ENCODE peak calls at places on chromosomes 1 and 21, in four cellular contexts. E is HCT116, M is lower lobe of right lung, V is A549. U is an unnamed sample.
A peak's percentile ranks its signal among the peaks of the same experiment; 100 is the strongest.

GRCh38 chr21:34761758-34762330 is 93.0 kb downstream of the CLIC6 start:
- DNase-seq in E (no peak), M (no peak), V (no peak), U (no peak)

GRCh38 chr21:41711416-41712023 is 55.3 kb downstream of the RIPK4 start:
- DNase-seq in E (no peak), M (no peak), V (no peak), U (no peak)

GRCh38 chr1:205407970-205408369 is 13.9 kb downstream of the LEMD1 start:
- DNase-seq in E (no peak), M (no peak), V (no peak), U (no peak)

GRCh38 chr21:42337830-42338729 is 12.7 kb downstream of the TFF2 start:
- DNase-seq in E (no peak), M (peak; percentile 86), V (peak; percentile 65), U (peak; percentile 63)

GRCh38 chr1:119254067-119254720 is 113.7 kb upstream of the WARS2 start:
- DNase-seq in E (no peak), M (no peak), V (no peak), U (no peak)

GRCh38 chr1:11645670-11646265 is 8.5 kb downstream of the FBXO2 start:
- DNase-seq in E (peak; percentile 62), M (peak; percentile 85), V (peak; percentile 74), U (peak; percentile 88)

GRCh38 chr1:62444701-62445100 is 7.9 kb downstream of the USP1 start:
- DNase-seq in E (no peak), M (no peak), V (no peak), U (no peak)

GRCh38 chr21:31732891-31733520 is 1.1 kb upstream of the SCAF4 start:
- DNase-seq in E (no peak), M (no peak), V (peak; percentile 9), U (peak; percentile 9)

GRCh38 chr1:58898739-58899580 is 115.1 kb upstream of the JUN start:
- DNase-seq in E (no peak), M (peak; percentile 67), V (no peak), U (peak; percentile 40)

GRCh38 chr1:54885863-54886723 is 902 bp downstream of the DHCR24 start:
- DNase-seq in E (peak; percentile 61), M (peak; percentile 67), V (no peak), U (no peak)

GRCh38 chr1:118148034-118148433 is 37.0 kb downstream of the SPAG17 start:
- DNase-seq in E (no peak), M (no peak), V (no peak), U (no peak)

GRCh38 chr1:100699744-100700143 is 19.8 kb upstream of the VCAM1 start:
- DNase-seq in E (no peak), M (no peak), V (no peak), U (no peak)

GRCh38 chr1:179058343-179059184 is 23.3 kb upstream of the TOR3A start:
- DNase-seq in E (no peak), M (no peak), V (no peak), U (no peak)

GRCh38 chr1:86504130-86504479 is 35.4 kb downstream of the CLCA1 start:
- DNase-seq in E (no peak), M (peak; percentile 49), V (no peak), U (no peak)

GRCh38 chr1:25568090-25568833 is 24.9 kb downstream of the LDLRAP1 start:
- DNase-seq in E (peak; percentile 93), M (no peak), V (no peak), U (no peak)

GRCh38 chr1:220950576-220950975 is 71.3 kb downstream of the HLX start:
- DNase-seq in E (no peak), M (no peak), V (no peak), U (no peak)

GRCh38 chr1:239446611-239447010 is 60.2 kb downstream of the CHRM3 start:
- DNase-seq in E (no peak), M (no peak), V (no peak), U (no peak)

GRCh38 chr21:15422761-15423160 is 307.0 kb upstream of the USP25 start:
- DNase-seq in E (no peak), M (no peak), V (no peak), U (no peak)

GRCh38 chr1:172399369-172400072 is 21.0 kb upstream of the C1orf105 start:
- DNase-seq in E (peak; percentile 58), M (no peak), V (peak; percentile 90), U (no peak)

DNA sequence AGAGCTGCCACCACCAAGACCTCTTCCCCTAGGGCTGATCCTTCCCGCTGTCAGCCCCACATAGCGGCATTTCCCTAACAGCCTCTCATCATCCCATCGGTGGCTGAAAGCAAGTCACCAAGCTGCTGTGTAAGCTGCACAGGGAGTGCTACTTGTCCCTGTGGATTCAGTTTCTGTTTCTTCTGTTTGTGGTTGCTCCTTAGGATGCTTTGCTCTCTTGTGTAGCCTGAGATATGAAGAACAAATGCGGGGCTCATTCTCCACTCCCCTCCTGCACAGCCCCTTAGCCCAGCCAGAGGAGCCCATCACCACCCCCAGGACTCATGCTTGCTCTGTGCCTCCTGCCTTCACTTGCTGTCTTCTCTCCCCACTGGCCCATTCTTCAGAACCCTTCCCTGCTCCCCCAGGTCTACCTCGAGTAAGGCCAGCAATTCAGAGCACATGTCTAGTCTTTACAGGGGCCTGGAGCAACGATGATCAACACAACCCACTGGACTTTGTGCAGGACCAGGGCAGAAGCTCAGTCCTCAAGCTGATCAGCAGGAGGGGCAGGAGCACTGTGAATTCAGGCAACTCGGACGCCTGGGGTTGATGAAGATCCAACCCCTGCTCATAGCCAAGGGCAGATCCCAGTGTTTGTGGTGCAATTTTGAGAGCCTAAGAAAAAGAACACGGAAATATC is 82.6 kb upstream of the GALNT2 start:
- DNase-seq in E (no peak), M (no peak), V (no peak), U (no peak)
- TF ChIP-seq CTCF in E (no peak), M (no peak), V (no peak), U (no peak)

DNA sequence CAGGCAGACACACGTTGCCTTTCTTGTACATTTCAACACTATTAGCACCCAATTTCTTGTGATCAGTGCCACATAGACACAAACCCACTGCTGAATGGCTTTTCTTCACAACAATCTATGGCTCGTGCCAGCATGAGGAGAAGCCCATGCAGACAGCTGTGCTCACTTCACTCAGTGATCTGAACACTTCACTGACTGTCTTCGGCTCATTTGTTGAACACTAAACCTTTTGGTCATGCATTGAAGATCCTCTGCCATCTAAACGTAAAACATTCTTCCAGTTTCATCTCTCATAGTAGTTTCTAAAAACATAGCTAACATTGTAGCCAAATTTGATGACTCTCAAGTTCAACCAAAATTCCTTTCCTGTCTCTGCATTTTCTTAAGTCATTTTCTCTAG is 331.0 kb upstream of the ZP4 start:
- DNase-seq in E (no peak), M (no peak), V (no peak), U (no peak)
- H3K9me3 ChIP-seq in E (peaks cover 20% of the 10 kb centered on the region), M (no peaks in the 10 kb centered on the region), V (no peaks in the 10 kb centered on the region), U (no peaks in the 10 kb centered on the region)

GRCh38 chr21:29288239-29288638 is 10.5 kb upstream of the BACH1 start:
- DNase-seq in E (no peak), M (no peak), V (no peak), U (no peak)
- TF ChIP-seq CTCF in E (no peak), M (no peak), V (no peak), U (no peak)

GRCh38 chr1:6010554-6010953 is 18.3 kb upstream of the NPHP4 start:
- DNase-seq in E (no peak), M (peak; percentile 30), V (no peak), U (no peak)
- H3K9me3 ChIP-seq in E (no peaks in the 10 kb centered on the region), M (no peaks in the 10 kb centered on the region), V (no peaks in the 10 kb centered on the region), U (no peaks in the 10 kb centered on the region)

GRCh38 chr1:20168547-20169491 is 17.1 kb upstream of the UBXN10 start:
- DNase-seq in E (no peak), M (no peak), V (no peak), U (no peak)

GRCh38 chr1:20164694-20165202 is 21.1 kb upstream of the UBXN10 start:
- DNase-seq in E (no peak), M (no peak), V (no peak), U (peak; percentile 27)

GRCh38 chr1:20166047-20166446 is 19.8 kb upstream of the UBXN10 start:
- DNase-seq in E (no peak), M (no peak), V (no peak), U (no peak)

GRCh38 chr1:20167126-20167525 is 18.8 kb upstream of the UBXN10 start:
- DNase-seq in E (no peak), M (no peak), V (no peak), U (no peak)

GRCh38 chr1:20165522-20165951 is 20.4 kb upstream of the UBXN10 start:
- DNase-seq in E (peak; percentile 16), M (no peak), V (peak; percentile 16), U (no peak)
- TF ChIP-seq CTCF in E (peak; percentile 62), M (peak; percentile 10), V (peak; percentile 21), U (no peak)